ENCODE peak calls at places on chromosomes 13 and 19, in eight cellular contexts. E is prostate gland, J is mammary epithelial cell, V is psoas muscle, K is IMR-90, H is upper lobe of right lung, C is ovary, P is heart left ventricle. F is an unnamed sample.

GRCh38 chr19:36775768-36776167 is 3.2 kb upstream of the ZNF850 start:
- DNase-seq in E (no peak), J (no peak), V (no peak), K (no peak), H (no peak), C (no peak), P (peak), F (no peak)

GRCh38 chr19:940591-941291 is 14.9 kb downstream of the ARID3A start:
- DNase-seq in E (peak), J (peak), V (peak), K (peak), H (peak), C (no peak), P (peak), F (peak)

GRCh38 chr13:98766716-98767115 is 14.2 kb upstream of the SLC15A1 start:
- DNase-seq in E (no peak), J (no peak), V (no peak), K (peak), H (no peak), C (no peak), P (no peak), F (no peak)

GRCh38 chr19:41442473-41443360 is at the start of gene ERICH4:
- DNase-seq in E (no peak), J (no peak), V (no peak), K (no peak), H (peak), C (no peak), P (no peak), F (no peak)

GRCh38 chr19:14081797-14082674 is 3.5 kb downstream of the C19orf67 start:
- DNase-seq in E (peak), J (peak), V (peak), K (peak), H (peak), C (peak), P (peak), F (peak)

GRCh38 chr19:31154021-31154420 is 195.2 kb downstream of the TSHZ3 start:
- DNase-seq in E (peak), J (peak), V (no peak), K (peak), H (no peak), C (no peak), P (no peak), F (peak)

GRCh38 chr19:14248578-14249011 is 42.6 kb upstream of the ADGRL1 start:
- DNase-seq in E (peak), J (no peak), V (no peak), K (no peak), H (no peak), C (peak), P (no peak), F (peak)

GRCh38 chr13:105518086-105518485 is 1017.4 kb downstream of the EFNB2 start:
- DNase-seq in E (no peak), J (no peak), V (no peak), K (peak), H (no peak), C (no peak), P (no peak), F (no peak)

GRCh38 chr19:46834984-46835383 is 15.7 kb downstream of the AP2S1 start:
- DNase-seq in E (no peak), J (no peak), V (no peak), K (no peak), H (no peak), C (no peak), P (no peak), F (no peak)

GRCh38 chr19:6489278-6490061 is 7.9 kb upstream of the DENND1C start:
- DNase-seq in E (no peak), J (no peak), V (no peak), K (no peak), H (no peak), C (no peak), P (no peak), F (no peak)

GRCh38 chr19:29596080-29596479 is 10.0 kb upstream of the POP4 start:
- DNase-seq in E (no peak), J (no peak), V (no peak), K (no peak), H (no peak), C (no peak), P (no peak), F (peak)

GRCh38 chr13:59203855-59204254 is 959.9 kb downstream of the DIAPH3 start:
- DNase-seq in E (no peak), J (no peak), V (no peak), K (no peak), H (no peak), C (no peak), P (no peak), F (no peak)

GRCh38 chr13:22040810-22041364 is 370.0 kb downstream of the FGF9 start:
- DNase-seq in E (no peak), J (no peak), V (no peak), K (no peak), H (no peak), C (no peak), P (no peak), F (no peak)

GRCh38 chr19:11657307-11657706 is 60.0 kb downstream of the ZNF627 start:
- DNase-seq in E (no peak), J (no peak), V (no peak), K (no peak), H (no peak), C (no peak), P (no peak), F (no peak)

GRCh38 chr19:916645-917322 is 349 bp upstream of the KISS1R start:
- DNase-seq in E (no peak), J (no peak), V (no peak), K (no peak), H (no peak), C (no peak), P (no peak), F (no peak)

GRCh38 chr13:30957258-30957943 is 24.9 kb downstream of the TEX26 start:
- DNase-seq in E (no peak), J (no peak), V (no peak), K (no peak), H (no peak), C (no peak), P (no peak), F (no peak)

GRCh38 chr19:13902993-13903555 is 2.8 kb downstream of the BRME1 start:
- DNase-seq in E (no peak), J (no peak), V (no peak), K (no peak), H (no peak), C (no peak), P (no peak), F (peak)

GRCh38 chr13:66040506-66040905 is 1189.6 kb downstream of the PCDH9 start:
- DNase-seq in E (no peak), J (no peak), V (no peak), K (no peak), H (no peak), C (no peak), P (no peak), F (no peak)

GRCh38 chr13:47049276-47049989 is 152.6 kb upstream of the HTR2A start:
- DNase-seq in E (no peak), J (no peak), V (no peak), K (peak), H (no peak), C (no peak), P (no peak), F (no peak)

GRCh38 chr13:29819157-29819556 is 31.3 kb downstream of the UBL3 start:
- DNase-seq in E (no peak), J (no peak), V (no peak), K (no peak), H (no peak), C (no peak), P (no peak), F (no peak)

GRCh38 chr19:511101-511841 is 4.0 kb downstream of the TPGS1 start:
- DNase-seq in E (no peak), J (peak), V (peak), K (peak), H (peak), C (no peak), P (peak), F (no peak)

GRCh38 chr13:39493966-39494365 is 109.0 kb downstream of the LHFPL6 start:
- DNase-seq in E (no peak), J (no peak), V (no peak), K (no peak), H (no peak), C (no peak), P (no peak), F (no peak)

GRCh38 chr13:39485314-39485700 is 117.7 kb downstream of the LHFPL6 start:
- DNase-seq in E (no peak), J (no peak), V (no peak), K (peak), H (no peak), C (no peak), P (no peak), F (no peak)

GRCh38 chr13:39484506-39485313 is 118.3 kb downstream of the LHFPL6 start:
- DNase-seq in E (no peak), J (peak), V (no peak), K (peak), H (no peak), C (no peak), P (no peak), F (peak)

GRCh38 chr13:39490136-39490535 is 112.9 kb downstream of the LHFPL6 start:
- DNase-seq in E (no peak), J (no peak), V (no peak), K (no peak), H (no peak), C (no peak), P (no peak), F (no peak)
- H3K27ac ChIP-seq in E (no peak), J (no peak), V (no peak), K (no peak), H (no peak), C (no peak), P (no peak), F (no peak)

GRCh38 chr19:42561512-42561911 is 33.2 kb downstream of the CEACAM8 start:
- DNase-seq in E (no peak), J (no peak), V (no peak), K (no peak), H (no peak), C (no peak), P (no peak), F (no peak)
- TF ChIP-seq CTCF in E (no peak), J (no peak), V (no peak), K (no peak), H (no peak), C (no peak), P (no peak), F (peak)

GRCh38 chr19:35112995-35113693 is 2.5 kb upstream of the FXYD3 start:
- DNase-seq in E (no peak), J (no peak), V (no peak), K (no peak), H (no peak), C (no peak), P (no peak), F (no peak)
- H3K27ac ChIP-seq in E (no peak), J (no peak), V (no peak), K (no peak), H (no peak), C (no peak), P (no peak), F (no peak)

GRCh38 chr19:48982280-48982679 is 10.8 kb downstream of the GYS1 start:
- DNase-seq in E (no peak), J (no peak), V (no peak), K (no peak), H (no peak), C (no peak), P (no peak), F (no peak)
- TF ChIP-seq CTCF in E (no peak), J (no peak), V (no peak), K (no peak), H (no peak), C (no peak), P (no peak), F (no peak)

GRCh38 chr19:16458391-16459128 is 13.2 kb downstream of the EPS15L1 start:
- DNase-seq in E (no peak), J (no peak), V (peak), K (no peak), H (no peak), C (no peak), P (no peak), F (no peak)
- H3K27ac ChIP-seq in E (no peak), J (no peak), V (peak), K (no peak), H (no peak), C (peak), P (peak), F (no peak)

DNA sequence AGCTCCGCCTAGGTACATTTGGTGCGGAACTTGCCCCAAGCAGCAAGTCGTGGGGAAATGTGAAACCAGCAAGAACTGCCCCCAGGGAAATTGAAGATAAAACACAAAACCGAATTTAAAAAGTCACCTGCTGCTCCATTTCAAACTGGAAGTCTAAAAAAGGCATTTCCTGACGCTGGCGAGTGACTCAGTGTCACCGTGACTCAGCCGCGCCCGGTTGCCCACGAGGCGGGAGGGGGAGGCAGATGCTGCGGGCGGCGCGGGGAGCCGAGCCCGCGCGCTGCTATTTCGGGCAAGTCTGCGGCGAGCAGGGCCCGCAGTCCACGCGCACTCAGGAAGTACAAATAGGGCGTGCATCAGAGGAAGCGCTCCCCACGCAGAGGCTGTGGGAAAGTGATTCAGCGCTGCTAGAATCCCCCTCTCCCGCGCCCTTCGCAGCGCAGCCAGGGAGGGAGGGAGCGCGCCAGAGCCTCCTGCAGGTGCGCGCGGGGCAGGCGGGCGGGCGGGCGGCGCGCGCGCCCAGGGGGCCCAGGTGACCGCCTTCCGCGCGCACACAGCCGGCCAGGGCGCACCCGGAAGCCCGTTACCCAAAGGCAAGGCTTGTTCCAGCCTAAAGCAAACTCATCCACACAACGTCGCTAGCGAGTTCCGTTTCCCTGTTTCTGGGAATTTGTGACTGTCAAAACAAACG is 168.8 kb downstream of the COL4A1 start:
- DNase-seq in E (peak), J (peak), V (peak), K (peak), H (peak), C (peak), P (peak), F (peak)
- TF ChIP-seq CTCF in E (no peak), J (peak), V (no peak), K (no peak), H (no peak), C (no peak), P (no peak), F (peak)

GRCh38 chr19:48487544-48487943 is 18.4 kb downstream of the CYTH2 start:
- DNase-seq in E (no peak), J (no peak), V (no peak), K (no peak), H (no peak), C (no peak), P (no peak), F (peak)

GRCh38 chr19:48491793-48492123 is 19.9 kb downstream of the LMTK3 start:
- DNase-seq in E (no peak), J (no peak), V (peak), K (no peak), H (no peak), C (no peak), P (no peak), F (no peak)

GRCh38 chr19:48487944-48488343 is 18.8 kb downstream of the CYTH2 start:
- DNase-seq in E (peak), J (peak), V (peak), K (peak), H (peak), C (no peak), P (peak), F (peak)

GRCh38 chr19:48490980-48491792 is 20.4 kb downstream of the LMTK3 start:
- DNase-seq in E (no peak), J (peak), V (peak), K (no peak), H (peak), C (peak), P (no peak), F (peak)

DNA sequence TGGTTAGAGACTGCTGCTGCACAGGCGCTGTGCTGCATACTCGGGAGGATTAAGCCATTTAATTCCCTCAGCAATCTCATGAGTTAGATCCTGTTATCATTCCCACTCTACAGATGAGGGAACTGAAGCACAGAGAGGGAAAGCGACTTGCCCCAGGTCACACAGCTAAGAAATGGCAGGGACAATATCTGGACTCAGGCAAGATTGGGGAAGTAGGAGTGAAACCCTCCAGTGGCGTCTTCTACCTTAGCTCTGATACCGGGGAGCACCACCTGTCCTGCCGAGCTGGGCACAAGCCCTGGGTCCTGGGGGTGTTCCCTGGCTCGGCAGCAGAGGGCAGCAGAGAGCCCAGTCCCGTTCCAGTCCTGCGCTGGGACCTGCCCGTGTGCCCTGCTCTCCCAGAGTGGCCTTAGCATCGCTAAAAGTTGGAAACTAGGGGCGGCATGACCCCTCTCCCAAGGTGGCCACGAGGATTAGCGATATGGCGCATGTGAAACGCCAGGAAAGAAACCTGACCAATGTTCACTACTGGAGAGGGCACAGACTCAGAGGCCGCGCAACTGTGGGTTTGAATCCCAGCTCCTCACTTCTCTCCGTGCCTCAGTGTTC is 20.5 kb downstream of the CYTH2 start:
- DNase-seq in E (peak), J (peak), V (peak), K (peak), H (peak), C (peak), P (peak), F (peak)
- H3K27ac ChIP-seq in E (no peak), J (no peak), V (no peak), K (no peak), H (no peak), C (no peak), P (no peak), F (no peak)